ENCODE peak calls at places on chromosome 1, in nine cellular contexts. F is stimulated activated CD4-positive, alpha-beta T cell treated with anti-CD3 and anti-CD28 coated beads, Interleukin-2, amount 100 ng/mL, for 48 hours; K is cardiac muscle cell; R is NK-92 treated with Interleukin-12 subunit alpha and Interleukin-12 subunit beta, amount 100 ng/mL, for 24 hours; E is SK-N-SH; J is stimulated activated CD8-positive, alpha-beta memory T cell treated with anti-CD3 and anti-CD28 coated beads, Interleukin-15, amount 100 ng/mL, for 4 hours; T is lower lobe of right lung; L is H9; C is fibroblast of gingiva. W is an unnamed sample.

GRCh38 chr1:99481391-99481996 is 164.4 kb upstream of the PALMD start:
- DNase-seq in F (peak; percentile 21), K (peak; percentile 76), R (no peak), E (peak; percentile 30), J (no peak), T (no peak), L (no peak), C (peak; percentile 46), W (peak; percentile 45)

GRCh38 chr1:3063379-3064295 is 5.4 kb upstream of the PRDM16 start:
- DNase-seq in F (no peak), K (no peak), R (no peak), E (no peak), J (no peak), T (peak; percentile 45), L (no peak), C (no peak), W (no peak)

GRCh38 chr1:217528271-217528670 is 102.6 kb downstream of the GPATCH2 start:
- DNase-seq in F (no peak), K (peak; percentile 32), R (no peak), E (no peak), J (no peak), T (no peak), L (no peak), C (peak; percentile 17), W (no peak)

GRCh38 chr1:215636258-215636965 is 69.3 kb downstream of the KCTD3 start:
- DNase-seq in F (no peak), K (peak; percentile 80), R (no peak), E (no peak), J (no peak), T (no peak), L (no peak), C (peak; percentile 93), W (no peak)

GRCh38 chr1:63662056-63662836 is 69.0 kb downstream of the PGM1 start:
- DNase-seq in F (no peak), K (peak; percentile 83), R (no peak), E (no peak), J (no peak), T (no peak), L (no peak), C (peak; percentile 80), W (no peak)

GRCh38 chr1:117284408-117285215 is 73.9 kb upstream of the VTCN1 start:
- DNase-seq in F (no peak), K (peak; percentile 73), R (no peak), E (peak; percentile 62), J (no peak), T (no peak), L (peak; percentile 33), C (peak; percentile 62), W (no peak)

GRCh38 chr1:77538956-77539509 is 143.4 kb downstream of the ZZZ3 start:
- DNase-seq in F (no peak), K (peak; percentile 85), R (no peak), E (no peak), J (no peak), T (no peak), L (no peak), C (peak; percentile 94), W (no peak)

GRCh38 chr1:157199421-157199755 is 61.2 kb upstream of the ETV3 start:
- DNase-seq in F (no peak), K (peak; percentile 6), R (peak; percentile 45), E (no peak), J (no peak), T (no peak), L (no peak), C (no peak), W (no peak)

GRCh38 chr1:203028784-203029553 is 2.7 kb downstream of the PPFIA4 start:
- DNase-seq in F (no peak), K (no peak), R (no peak), E (peak; percentile 54), J (no peak), T (no peak), L (peak; percentile 21), C (no peak), W (no peak)

GRCh38 chr1:150227228-150227627 is 8.7 kb downstream of the ANP32E start:
- DNase-seq in F (no peak), K (no peak), R (no peak), E (no peak), J (no peak), T (no peak), L (no peak), C (no peak), W (no peak)

GRCh38 chr1:57576750-57577149 is 152.9 kb upstream of the DAB1 start:
- DNase-seq in F (no peak), K (no peak), R (no peak), E (no peak), J (no peak), T (no peak), L (no peak), C (no peak), W (no peak)

GRCh38 chr1:181972256-181972655 is 89.3 kb downstream of the ZNF648 start:
- DNase-seq in F (no peak), K (no peak), R (no peak), E (no peak), J (no peak), T (no peak), L (no peak), C (no peak), W (no peak)

GRCh38 chr1:205576805-205577761 is 54.7 kb downstream of the ELK4 start:
- DNase-seq in F (no peak), K (no peak), R (no peak), E (no peak), J (no peak), T (no peak), L (peak; percentile 27), C (no peak), W (no peak)

GRCh38 chr1:40825430-40825778 is 36.8 kb downstream of the CITED4 start:
- DNase-seq in F (no peak), K (no peak), R (no peak), E (no peak), J (no peak), T (no peak), L (peak; percentile 71), C (no peak), W (no peak)

GRCh38 chr1:86016076-86016746 is 140.4 kb downstream of the COL24A1 start:
- DNase-seq in F (no peak), K (no peak), R (no peak), E (no peak), J (no peak), T (no peak), L (no peak), C (no peak), W (no peak)

GRCh38 chr1:25996966-25997758 is 701 bp downstream of the PAFAH2 start:
- DNase-seq in F (no peak), K (peak; percentile 84), R (no peak), E (peak; percentile 63), J (no peak), T (no peak), L (no peak), C (peak; percentile 76), W (no peak)

GRCh38 chr1:18191037-18191867 is 83.7 kb downstream of the IGSF21 start:
- DNase-seq in F (no peak), K (no peak), R (no peak), E (peak; percentile 47), J (no peak), T (no peak), L (no peak), C (no peak), W (no peak)

GRCh38 chr1:2316451-2316940 is 74.9 kb downstream of the MORN1 start:
- DNase-seq in F (no peak), K (no peak), R (no peak), E (no peak), J (no peak), T (no peak), L (no peak), C (no peak), W (no peak)

GRCh38 chr1:207672525-207673130 is 27.7 kb downstream of the CR1L start:
- DNase-seq in F (no peak), K (no peak), R (no peak), E (peak; percentile 32), J (no peak), T (no peak), L (peak; percentile 52), C (no peak), W (no peak)

GRCh38 chr1:219031821-219032220 is 141.9 kb upstream of the LYPLAL1 start:
- DNase-seq in F (no peak), K (no peak), R (no peak), E (no peak), J (no peak), T (no peak), L (no peak), C (no peak), W (no peak)

GRCh38 chr1:156295391-156295947 is at the start of gene GLMP:
- DNase-seq in F (peak; percentile 33), K (peak; percentile 73), R (peak; percentile 28), E (peak; percentile 82), J (no peak), T (peak; percentile 79), L (peak; percentile 46), C (peak; percentile 58), W (peak; percentile 23)

GRCh38 chr1:213277036-213277435 is 226.0 kb downstream of the RPS6KC1 start:
- DNase-seq in F (no peak), K (no peak), R (no peak), E (no peak), J (no peak), T (no peak), L (no peak), C (no peak), W (no peak)

GRCh38 chr1:203586495-203586894 is 40.1 kb upstream of the ATP2B4 start:
- DNase-seq in F (no peak), K (no peak), R (no peak), E (no peak), J (no peak), T (no peak), L (no peak), C (no peak), W (no peak)

GRCh38 chr1:46401964-46402626 is 8.0 kb downstream of the FAAH start:
- DNase-seq in F (no peak), K (peak; percentile 98), R (no peak), E (no peak), J (no peak), T (peak; percentile 90), L (peak; percentile 90), C (peak; percentile 97), W (no peak)

GRCh38 chr1:206909167-206909882 is 12.1 kb downstream of the IL24 start:
- DNase-seq in F (no peak), K (no peak), R (no peak), E (peak; percentile 82), J (no peak), T (peak; percentile 91), L (peak; percentile 80), C (no peak), W (no peak)

GRCh38 chr1:113947388-113948107 is 18.4 kb downstream of the HIPK1 start:
- DNase-seq in F (no peak), K (no peak), R (no peak), E (no peak), J (no peak), T (no peak), L (no peak), C (no peak), W (no peak)

GRCh38 chr1:183901748-183902341 is 96.9 kb downstream of the RGL1 start:
- DNase-seq in F (no peak), K (peak; percentile 38), R (no peak), E (no peak), J (no peak), T (no peak), L (no peak), C (no peak), W (no peak)

GRCh38 chr1:109239580-109240068 is 9.7 kb upstream of the CELSR2 start:
- DNase-seq in F (no peak), K (peak; percentile 41), R (no peak), E (peak; percentile 55), J (no peak), T (no peak), L (peak; percentile 89), C (peak; percentile 27), W (no peak)

GRCh38 chr1:50970508-50970885 is 452 bp downstream of the CDKN2C start:
- DNase-seq in F (no peak), K (no peak), R (no peak), E (no peak), J (no peak), T (no peak), L (no peak), C (no peak), W (no peak)

GRCh38 chr1:38076038-38076437 is 29.4 kb upstream of the POU3F1 start:
- DNase-seq in F (no peak), K (peak; percentile 53), R (no peak), E (no peak), J (no peak), T (no peak), L (peak; percentile 82), C (no peak), W (peak; percentile 55)

GRCh38 chr1:88685239-88685604 is 1.1 kb downstream of the PKN2 start:
- DNase-seq in F (no peak), K (no peak), R (no peak), E (no peak), J (no peak), T (no peak), L (no peak), C (no peak), W (no peak)